ENCODE peak calls at places on chromosome 5, in four cellular contexts. V is HCT116, J is cardiac fibroblast, Q is body of pancreas. X is an unnamed sample.

GRCh38 chr5:110817437-110817836 is 78.6 kb downstream of the SLC25A46 start:
- DNase-seq in V (no peak), Q (no peak), J (peak; percentile 59), X (no peak)

GRCh38 chr5:13976867-13977479 is 32.5 kb upstream of the DNAH5 start:
- DNase-seq in V (peak; percentile 26), J (peak; percentile 71), Q (no peak), X (no peak)

GRCh38 chr5:59039003-59039295 is 456.1 kb downstream of the RAB3C start:
- DNase-seq in V (no peak), Q (no peak), J (no peak), X (no peak)

GRCh38 chr5:75239681-75240080 is 3.0 kb upstream of the ANKRD31 start:
- DNase-seq in Q (no peak), V (peak; percentile 51), J (no peak), X (no peak)

GRCh38 chr5:1103093-1103492 is 8.8 kb downstream of the SLC12A7 start:
- DNase-seq in J (no peak), V (no peak), Q (no peak), X (no peak)

GRCh38 chr5:17180957-17181723 is 36.3 kb upstream of the BASP1 start:
- DNase-seq in J (peak; percentile 98), Q (no peak), V (no peak), X (no peak)

GRCh38 chr5:171450423-171451246 is 31.2 kb downstream of the FGF18 start:
- DNase-seq in J (peak; percentile 46), V (no peak), Q (peak; percentile 45), X (peak; percentile 36)

GRCh38 chr5:64015824-64016223 is 53.6 kb upstream of the HTR1A start:
- DNase-seq in Q (no peak), V (no peak), J (no peak), X (no peak)

GRCh38 chr5:110651507-110651906 is 75.0 kb downstream of the TMEM232 start:
- DNase-seq in V (no peak), J (peak; percentile 6), Q (no peak), X (no peak)

GRCh38 chr5:173056783-173057061 is 570 bp downstream of the CREBRF start:
- DNase-seq in V (no peak), J (no peak), Q (no peak), X (no peak)

GRCh38 chr5:1315709-1316587 is 21.1 kb upstream of the TERT start:
- DNase-seq in V (no peak), Q (peak; percentile 89), J (peak; percentile 11), X (no peak)

GRCh38 chr5:153404747-153405146 is 85.7 kb upstream of the GRIA1 start:
- DNase-seq in Q (no peak), J (no peak), V (no peak), X (no peak)

GRCh38 chr5:111384220-111384619 is 128.1 kb downstream of the STARD4 start:
- DNase-seq in J (peak; percentile 31), V (no peak), Q (no peak), X (no peak)

GRCh38 chr5:78886650-78887230 is 98.4 kb downstream of the ARSB start:
- DNase-seq in Q (no peak), J (peak; percentile 46), V (no peak), X (no peak)

GRCh38 chr5:19837536-19838179 is 150.3 kb downstream of the CDH18 start:
- DNase-seq in Q (no peak), J (no peak), V (no peak), X (no peak)

GRCh38 chr5:155103164-155103563 is 89.6 kb downstream of the KIF4B start:
- DNase-seq in J (no peak), Q (no peak), V (no peak), X (no peak)

GRCh38 chr5:153999995-154000394 is 38.7 kb downstream of the FAM114A2 start:
- DNase-seq in V (no peak), Q (no peak), J (no peak), X (no peak)

GRCh38 chr5:92909545-92909962 is 671.5 kb downstream of the NR2F1-AS1 start:
- DNase-seq in Q (no peak), J (no peak), V (no peak), X (no peak)

GRCh38 chr5:153831976-153832375 is 206.7 kb downstream of the FAM114A2 start:
- DNase-seq in Q (no peak), J (peak; percentile 68), V (peak; percentile 60), X (no peak)

GRCh38 chr5:149831492-149831891 is 101.4 kb downstream of the PPARGC1B start:
- DNase-seq in V (no peak), J (peak; percentile 81), Q (no peak), X (no peak)

GRCh38 chr5:152462021-152462721 is 57.1 kb upstream of the NMUR2 start:
- DNase-seq in V (no peak), Q (no peak), J (peak; percentile 7), X (no peak)

GRCh38 chr5:109916481-109917153 is 226.9 kb downstream of the MAN2A1 start:
- DNase-seq in J (no peak), Q (no peak), V (no peak), X (no peak)

GRCh38 chr5:93602261-93603149 is 19.5 kb downstream of the NR2F1 start:
- DNase-seq in Q (no peak), J (no peak), V (no peak), X (no peak)

GRCh38 chr5:635321-636055 is 23.3 kb downstream of the CEP72 start:
- DNase-seq in J (no peak), Q (no peak), V (no peak), X (no peak)

GRCh38 chr5:75558972-75559632 is 47.4 kb downstream of the POLK start:
- DNase-seq in J (peak; percentile 76), Q (no peak), V (no peak), X (no peak)

GRCh38 chr5:39213437-39214207 is 5.7 kb downstream of the FYB1 start:
- DNase-seq in Q (no peak), V (no peak), J (no peak), X (no peak)

GRCh38 chr5:100902406-100903035 is 561 bp downstream of the ST8SIA4 start:
- DNase-seq in Q (no peak), V (no peak), J (peak; percentile 33), X (no peak)

GRCh38 chr5:14787801-14788579 is 83.6 kb downstream of the ANKH start:
- DNase-seq in Q (no peak), J (no peak), V (no peak), X (no peak)

GRCh38 chr5:143314664-143315063 is 88.8 kb downstream of the NR3C1 start:
- DNase-seq in Q (no peak), J (peak; percentile 86), V (no peak), X (no peak)

GRCh38 chr5:538801-539468 is 14.7 kb upstream of the SLC9A3 start:
- DNase-seq in J (no peak), V (no peak), Q (peak; percentile 8), X (no peak)

GRCh38 chr5:139272471-139273321 is 20.8 kb upstream of the MATR3 start:
- DNase-seq in V (no peak), J (no peak), Q (peak; percentile 29), X (no peak)

GRCh38 chr5:102421647-102422046 is 77.2 kb downstream of the SLCO6A1 start:
- DNase-seq in J (no peak), V (peak; percentile 3), Q (peak; percentile 57), X (no peak)
- TF ChIP-seq CTCF in J (no peak), V (peak; percentile 27), Q (no peak), X (no peak)

GRCh38 chr5:123285122-123286011 is 137.8 kb downstream of the CEP120 start:
- DNase-seq in J (peak; percentile 13), Q (peak; percentile 6), V (no peak), X (no peak)
- H3K4me3 ChIP-seq in J (no peak overlapping the region), Q (no peak overlapping the region), V (no peak overlapping the region), X (no peak overlapping the region)

GRCh38 chr5:113027431-113027830 is 50.8 kb downstream of the DCP2 start:
- DNase-seq in Q (no peak), J (no peak), V (no peak), X (no peak)
- TF ChIP-seq CTCF in Q (no peak), J (peak; percentile 7), V (peak; percentile 22), X (no peak)

GRCh38 chr5:43036409-43036808 is 3.7 kb downstream of the ANXA2R start:
- DNase-seq in Q (no peak), V (no peak), J (no peak), X (no peak)

GRCh38 chr5:43034591-43034968 is 5.5 kb downstream of the ANXA2R start:
- DNase-seq in Q (no peak), J (peak; percentile 55), V (no peak), X (no peak)

GRCh38 chr5:43036856-43037711 is 3.0 kb downstream of the ANXA2R start:
- DNase-seq in J (peak; percentile 44), Q (no peak), V (no peak), X (no peak)

GRCh38 chr5:43037929-43038510 is 2.1 kb downstream of the ANXA2R start:
- DNase-seq in Q (no peak), V (no peak), J (peak; percentile 81), X (no peak)

GRCh38 chr5:43033845-43034590 is 6.1 kb downstream of the ANXA2R start:
- DNase-seq in Q (no peak), J (no peak), V (no peak), X (no peak)
- H3K4me3 ChIP-seq in Q (no peak overlapping the region), J (peak overlapping the region; percentile 34), V (no peak overlapping the region), X (peak overlapping the region; percentile 25)

DNA sequence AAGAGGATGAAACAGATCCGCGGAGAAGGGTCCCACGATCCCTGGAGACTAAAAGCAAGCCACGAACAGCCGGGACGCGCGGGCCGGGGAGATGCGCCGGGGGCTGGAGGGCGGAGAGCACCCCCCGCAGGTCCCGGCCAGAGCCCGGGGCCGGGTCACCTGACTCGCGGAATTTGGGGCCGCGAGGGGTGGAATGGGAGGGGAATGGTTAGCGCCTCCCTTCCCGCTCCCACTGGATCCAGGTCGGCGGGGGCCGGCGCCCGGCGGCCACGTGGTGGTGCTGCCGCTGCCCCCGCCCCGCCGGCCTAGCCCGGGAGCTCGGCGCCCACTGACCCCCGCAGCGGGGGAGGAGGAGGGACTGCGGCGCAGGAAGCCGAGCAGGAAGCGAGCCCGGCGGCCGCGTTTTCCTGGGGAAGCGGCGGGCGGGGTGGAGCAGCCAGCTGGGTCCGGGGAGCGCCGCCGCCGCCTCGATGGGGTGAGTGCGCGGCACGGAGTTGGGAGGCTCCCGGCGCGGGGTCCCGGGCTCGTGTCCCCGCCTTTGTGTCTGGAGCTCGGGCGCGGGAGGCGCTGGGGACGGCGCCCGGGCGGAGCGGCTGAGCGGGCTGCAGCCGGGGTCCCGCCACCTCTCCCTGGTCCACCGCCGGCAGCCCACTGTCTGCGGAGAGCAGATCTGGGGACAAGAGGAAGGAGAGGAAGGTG is at the start of gene RAI14:
- DNase-seq in Q (peak; percentile 89), V (peak; percentile 23), J (peak; percentile 82), X (peak; percentile 28)
- TF ChIP-seq CTCF in Q (no peak), V (no peak), J (no peak), X (no peak)